ENCODE peak calls at places on chromosomes 5 and 9, in seven cellular contexts. One of them, this sample, is unnamed.

GRCh38 chr5:27598576-27598975 is 560.2 kb upstream of the CDH9 start:
- DNase-seq in omental fat pad: no peak
- DNase-seq in GM12865: no peak
- DNase-seq in uterus: no peak
- DNase-seq in stimulated activated CD4-positive, alpha-beta T cell treated with anti-CD3 and anti-CD28 coated beads, Interleukin-15, amount 100 ng/mL, for 1 hour: no peak
- DNase-seq in pancreas: no peak
- DNase-seq in right lobe of liver: no peak
- DNase-seq in this sample: no peak

GRCh38 chr9:80492221-80492620 is 920.5 kb downstream of the TLE4 start:
- DNase-seq in stimulated activated CD4-positive, alpha-beta T cell treated with anti-CD3 and anti-CD28 coated beads, Interleukin-15, amount 100 ng/mL, for 1 hour: no peak
- DNase-seq in omental fat pad: no peak
- DNase-seq in uterus: no peak
- DNase-seq in right lobe of liver: peak; percentile 15
- DNase-seq in GM12865: no peak
- DNase-seq in pancreas: no peak
- DNase-seq in this sample: no peak

GRCh38 chr9:105021917-105022316 is 94.0 kb upstream of the ABCA1 start:
- DNase-seq in stimulated activated CD4-positive, alpha-beta T cell treated with anti-CD3 and anti-CD28 coated beads, Interleukin-15, amount 100 ng/mL, for 1 hour: no peak
- DNase-seq in omental fat pad: no peak
- DNase-seq in uterus: no peak
- DNase-seq in right lobe of liver: no peak
- DNase-seq in pancreas: no peak
- DNase-seq in GM12865: no peak
- DNase-seq in this sample: no peak

GRCh38 chr5:18281947-18282557 is 647.8 kb downstream of the TAF11L14 start:
- DNase-seq in pancreas: no peak
- DNase-seq in stimulated activated CD4-positive, alpha-beta T cell treated with anti-CD3 and anti-CD28 coated beads, Interleukin-15, amount 100 ng/mL, for 1 hour: no peak
- DNase-seq in right lobe of liver: no peak
- DNase-seq in omental fat pad: no peak
- DNase-seq in GM12865: peak; percentile 8
- DNase-seq in uterus: no peak
- DNase-seq in this sample: peak; percentile 52

GRCh38 chr9:109560470-109561132 is 62.5 kb upstream of the PTPN3 start:
- DNase-seq in omental fat pad: no peak
- DNase-seq in right lobe of liver: no peak
- DNase-seq in GM12865: no peak
- DNase-seq in pancreas: no peak
- DNase-seq in stimulated activated CD4-positive, alpha-beta T cell treated with anti-CD3 and anti-CD28 coated beads, Interleukin-15, amount 100 ng/mL, for 1 hour: no peak
- DNase-seq in uterus: no peak
- DNase-seq in this sample: peak; percentile 53

GRCh38 chr9:121636411-121636865 is 15.0 kb upstream of the DAB2IP start:
- DNase-seq in pancreas: no peak
- DNase-seq in GM12865: no peak
- DNase-seq in right lobe of liver: no peak
- DNase-seq in uterus: peak; percentile 64
- DNase-seq in omental fat pad: no peak
- DNase-seq in stimulated activated CD4-positive, alpha-beta T cell treated with anti-CD3 and anti-CD28 coated beads, Interleukin-15, amount 100 ng/mL, for 1 hour: no peak
- DNase-seq in this sample: no peak

GRCh38 chr5:115262066-115262404 is 642 bp downstream of the PGGT1B start:
- DNase-seq in pancreas: no peak
- DNase-seq in GM12865: peak; percentile 24
- DNase-seq in stimulated activated CD4-positive, alpha-beta T cell treated with anti-CD3 and anti-CD28 coated beads, Interleukin-15, amount 100 ng/mL, for 1 hour: no peak
- DNase-seq in omental fat pad: no peak
- DNase-seq in uterus: no peak
- DNase-seq in right lobe of liver: no peak
- DNase-seq in this sample: peak; percentile 11

GRCh38 chr5:143898381-143898780 is 86.4 kb downstream of the HMHB1 start:
- DNase-seq in right lobe of liver: no peak
- DNase-seq in stimulated activated CD4-positive, alpha-beta T cell treated with anti-CD3 and anti-CD28 coated beads, Interleukin-15, amount 100 ng/mL, for 1 hour: no peak
- DNase-seq in omental fat pad: no peak
- DNase-seq in uterus: no peak
- DNase-seq in pancreas: no peak
- DNase-seq in GM12865: no peak
- DNase-seq in this sample: no peak

GRCh38 chr5:167096816-167097215 is 1194.6 kb upstream of the WWC1 start:
- DNase-seq in right lobe of liver: no peak
- DNase-seq in uterus: no peak
- DNase-seq in omental fat pad: no peak
- DNase-seq in pancreas: no peak
- DNase-seq in GM12865: no peak
- DNase-seq in stimulated activated CD4-positive, alpha-beta T cell treated with anti-CD3 and anti-CD28 coated beads, Interleukin-15, amount 100 ng/mL, for 1 hour: no peak
- DNase-seq in this sample: no peak

GRCh38 chr5:142878638-142879037 is 108.5 kb downstream of the ARHGAP26 start:
- DNase-seq in stimulated activated CD4-positive, alpha-beta T cell treated with anti-CD3 and anti-CD28 coated beads, Interleukin-15, amount 100 ng/mL, for 1 hour: no peak
- DNase-seq in uterus: no peak
- DNase-seq in GM12865: no peak
- DNase-seq in right lobe of liver: no peak
- DNase-seq in pancreas: no peak
- DNase-seq in omental fat pad: no peak
- DNase-seq in this sample: no peak

GRCh38 chr5:154793599-154794524 is 38.7 kb downstream of the LARP1 start:
- DNase-seq in omental fat pad: no peak
- DNase-seq in right lobe of liver: no peak
- DNase-seq in uterus: no peak
- DNase-seq in GM12865: no peak
- DNase-seq in pancreas: no peak
- DNase-seq in stimulated activated CD4-positive, alpha-beta T cell treated with anti-CD3 and anti-CD28 coated beads, Interleukin-15, amount 100 ng/mL, for 1 hour: no peak
- DNase-seq in this sample: no peak

GRCh38 chr9:109806506-109807115 is 26.6 kb downstream of the PALM2AKAP2 start:
- DNase-seq in uterus: no peak
- DNase-seq in right lobe of liver: no peak
- DNase-seq in pancreas: no peak
- DNase-seq in stimulated activated CD4-positive, alpha-beta T cell treated with anti-CD3 and anti-CD28 coated beads, Interleukin-15, amount 100 ng/mL, for 1 hour: no peak
- DNase-seq in GM12865: no peak
- DNase-seq in omental fat pad: no peak
- DNase-seq in this sample: no peak

GRCh38 chr5:102758576-102758975 is 3.5 kb downstream of the PAM start:
- DNase-seq in right lobe of liver: no peak
- DNase-seq in pancreas: no peak
- DNase-seq in uterus: no peak
- DNase-seq in stimulated activated CD4-positive, alpha-beta T cell treated with anti-CD3 and anti-CD28 coated beads, Interleukin-15, amount 100 ng/mL, for 1 hour: no peak
- DNase-seq in GM12865: no peak
- DNase-seq in omental fat pad: no peak
- DNase-seq in this sample: no peak

GRCh38 chr5:145942202-145942601 is 5.8 kb downstream of the SH3RF2 start:
- DNase-seq in uterus: no peak
- DNase-seq in GM12865: no peak
- DNase-seq in pancreas: no peak
- DNase-seq in stimulated activated CD4-positive, alpha-beta T cell treated with anti-CD3 and anti-CD28 coated beads, Interleukin-15, amount 100 ng/mL, for 1 hour: no peak
- DNase-seq in omental fat pad: no peak
- DNase-seq in right lobe of liver: no peak
- DNase-seq in this sample: no peak

GRCh38 chr9:89342213-89342612 is 23.9 kb downstream of the SECISBP2 start:
- DNase-seq in stimulated activated CD4-positive, alpha-beta T cell treated with anti-CD3 and anti-CD28 coated beads, Interleukin-15, amount 100 ng/mL, for 1 hour: no peak
- DNase-seq in right lobe of liver: no peak
- DNase-seq in GM12865: no peak
- DNase-seq in omental fat pad: no peak
- DNase-seq in pancreas: no peak
- DNase-seq in uterus: no peak
- DNase-seq in this sample: no peak

GRCh38 chr9:74760031-74760700 is 127.6 kb downstream of the TRPM6 start:
- DNase-seq in uterus: no peak
- DNase-seq in right lobe of liver: no peak
- DNase-seq in stimulated activated CD4-positive, alpha-beta T cell treated with anti-CD3 and anti-CD28 coated beads, Interleukin-15, amount 100 ng/mL, for 1 hour: no peak
- DNase-seq in GM12865: no peak
- DNase-seq in pancreas: no peak
- DNase-seq in omental fat pad: no peak
- DNase-seq in this sample: no peak

GRCh38 chr9:105700598-105701544 is 6.5 kb downstream of the TMEM38B start:
- DNase-seq in omental fat pad: no peak
- DNase-seq in GM12865: no peak
- DNase-seq in stimulated activated CD4-positive, alpha-beta T cell treated with anti-CD3 and anti-CD28 coated beads, Interleukin-15, amount 100 ng/mL, for 1 hour: no peak
- DNase-seq in uterus: no peak
- DNase-seq in pancreas: no peak
- DNase-seq in right lobe of liver: no peak
- DNase-seq in this sample: no peak